ENCODE peak calls at places on chromosome 6, in nine cellular contexts. J is CD8-positive, alpha-beta T cell; X is HCEC 1CT; L is IMR-90; S is H9; B is SHP77 treated with DMSO at 0.1 percent for 48 hours; Y is C1 segment of cervical spinal cord; G is erythroblast; I is progenitor cell of endocrine pancreas. N is an unnamed sample.

GRCh38 chr6:68632620-68633195 is 2.4 kb upstream of the ADGRB3 start:
- DNase-seq in J (no peak), X (no peak), S (no peak), L (no peak), B (no peak), Y (no peak), I (no peak), G (no peak), N (no peak)

GRCh38 chr6:37580164-37580955 is 80.7 kb upstream of the CCDC167 start:
- DNase-seq in L (no peak), I (no peak), X (peak; percentile 13), Y (no peak), S (no peak), B (no peak), J (no peak), G (no peak), N (no peak)

GRCh38 chr6:125262026-125263013 is 39.4 kb downstream of the HDDC2 start:
- DNase-seq in S (no peak), B (no peak), L (peak; percentile 84), J (no peak), G (no peak), I (no peak), Y (no peak), X (peak; percentile 48), N (no peak)

GRCh38 chr6:29589423-29590048 is 4.6 kb downstream of the OR2H2 start:
- DNase-seq in G (peak; percentile 42), Y (no peak), J (peak; percentile 23), L (peak; percentile 47), S (peak; percentile 49), X (peak; percentile 42), I (peak; percentile 27), B (no peak), N (no peak)

GRCh38 chr6:33343953-33344611 is 26.5 kb upstream of the ZBTB22 start:
- DNase-seq in S (no peak), I (no peak), Y (no peak), B (no peak), L (no peak), G (no peak), X (no peak), J (peak; percentile 44), N (no peak)

GRCh38 chr6:22145823-22146379 is 150.9 kb downstream of the PRL start:
- DNase-seq in L (peak; percentile 78), S (peak; percentile 61), G (no peak), X (peak; percentile 7), Y (peak; percentile 71), J (no peak), I (no peak), B (no peak), N (no peak)

GRCh38 chr6:157034433-157035230 is 257.5 kb downstream of the ARID1B start:
- DNase-seq in S (no peak), Y (no peak), J (no peak), L (peak; percentile 72), G (peak; percentile 65), X (peak; percentile 68), I (no peak), B (peak; percentile 21), N (no peak)

GRCh38 chr6:35498407-35499045 is 1.6 kb upstream of the TEAD3 start:
- DNase-seq in Y (no peak), G (peak; percentile 59), J (no peak), X (peak; percentile 47), I (no peak), B (no peak), S (no peak), L (no peak), N (no peak)

GRCh38 chr6:9659848-9660247 is 755.0 kb downstream of the TFAP2A start:
- DNase-seq in Y (no peak), S (no peak), B (no peak), I (no peak), G (no peak), X (no peak), L (no peak), J (no peak), N (no peak)

GRCh38 chr6:139751179-139751578 is 376.7 kb upstream of the CITED2 start:
- DNase-seq in L (peak; percentile 41), X (no peak), S (no peak), I (no peak), G (no peak), J (no peak), B (no peak), Y (no peak), N (peak; percentile 61)

GRCh38 chr6:51618563-51618962 is 468.9 kb downstream of the PKHD1 start:
- DNase-seq in S (no peak), L (no peak), Y (no peak), B (no peak), J (no peak), I (no peak), G (peak; percentile 1), X (no peak), N (no peak)

GRCh38 chr6:72784071-72784470 is 162.2 kb downstream of the KCNQ5 start:
- DNase-seq in J (no peak), I (no peak), Y (no peak), X (peak; percentile 44), S (no peak), G (no peak), B (no peak), L (peak; percentile 42), N (no peak)

N was measured in skeletal muscle cell.